ENCODE peak calls at places on chromosomes 1 and 21, in ten cellular contexts. M is foreskin fibroblast; F is stimulated activated CD8-positive, alpha-beta memory T cell treated with anti-CD3 and anti-CD28 coated beads, Interleukin-15, amount 100 ng/mL, for 4 hours; L is T-helper 9 cell; C is iris pigment epithelial cell; X is retina; O is NCI-H1105; T is M059J; I is AML-193; D is T-helper 22 cell. S is an unnamed sample.

GRCh38 chr1:70411360-70411844 is 334 bp downstream of the CTH start:
- DNase-seq in C (peak; percentile 64), D (no peak), O (no peak), F (no peak), X (no peak), M (peak; percentile 7), L (no peak), I (no peak), T (no peak), S (peak; percentile 35)

GRCh38 chr1:160108888-160109662 is 6.5 kb upstream of the ATP1A2 start:
- DNase-seq in L (no peak), X (peak; percentile 42), O (no peak), D (no peak), M (peak; percentile 41), C (peak; percentile 63), F (no peak), T (peak; percentile 52), I (peak; percentile 42), S (no peak)

GRCh38 chr1:116708255-116708900 is 40.8 kb upstream of the IGSF3 start:
- DNase-seq in F (no peak), O (no peak), D (no peak), M (no peak), I (no peak), T (peak; percentile 62), X (no peak), L (no peak), C (no peak), S (no peak)

GRCh38 chr1:5837976-5838653 is 154.1 kb downstream of the NPHP4 start:
- DNase-seq in M (no peak), I (no peak), O (no peak), F (no peak), C (no peak), L (no peak), D (no peak), T (no peak), X (no peak), S (no peak)

GRCh38 chr21:42621828-42622199 is 31.6 kb upstream of the PDE9A start:
- DNase-seq in F (no peak), I (no peak), X (no peak), T (no peak), M (no peak), L (no peak), C (no peak), D (no peak), O (no peak), S (no peak)

GRCh38 chr1:89454845-89455521 is 69.6 kb upstream of the LRRC8B start:
- DNase-seq in M (peak; percentile 12), C (peak; percentile 43), O (peak; percentile 57), X (peak; percentile 50), D (peak; percentile 13), I (peak; percentile 73), T (peak; percentile 62), L (peak; percentile 47), F (no peak), S (peak; percentile 50)

GRCh38 chr1:165828103-165828558 is 717 bp downstream of the UCK2 start:
- DNase-seq in I (peak; percentile 56), L (peak; percentile 1), T (peak; percentile 58), M (peak; percentile 30), F (peak; percentile 29), O (peak; percentile 63), C (peak; percentile 30), D (peak; percentile 4), X (peak; percentile 86), S (no peak)

GRCh38 chr1:34846265-34846664 is 13.3 kb downstream of the SMIM12 start:
- DNase-seq in I (no peak), X (no peak), T (no peak), C (no peak), M (no peak), L (no peak), F (no peak), O (no peak), D (no peak), S (no peak)

GRCh38 chr1:18926315-18927081 is 24.1 kb upstream of the ALDH4A1 start:
- DNase-seq in X (no peak), D (peak; percentile 81), T (peak; percentile 99), L (peak; percentile 74), O (no peak), C (peak; percentile 88), F (peak; percentile 71), M (peak; percentile 97), I (peak; percentile 66), S (no peak)

GRCh38 chr1:222124602-222125001 is 382.7 kb upstream of the DUSP10 start:
- DNase-seq in O (no peak), X (no peak), T (no peak), L (no peak), D (no peak), M (no peak), I (no peak), F (no peak), C (no peak), S (no peak)

GRCh38 chr1:86085741-86086411 is 70.7 kb downstream of the COL24A1 start:
- DNase-seq in T (no peak), X (no peak), O (no peak), C (no peak), I (no peak), F (no peak), D (no peak), M (no peak), L (no peak), S (no peak)

GRCh38 chr1:150970818-150971582 is 3.6 kb downstream of the CERS2 start:
- DNase-seq in T (no peak), M (peak; percentile 74), X (peak; percentile 33), O (no peak), I (no peak), C (peak; percentile 66), D (no peak), L (no peak), F (no peak), S (no peak)

S was measured in NCI-H1417 treated with DMSO at 0.1 percent for 48 hours.